ENCODE peak calls at places on chromosomes 5 and 9, in ten cellular contexts. R is Panc1; M is left ventricle myocardium inferior; O is tibial artery; F is effector memory CD4-positive, alpha-beta T cell; H is body of pancreas; G is CD8-positive, alpha-beta memory T cell; D is stomach; B is astrocyte; J is CD8-positive, alpha-beta T cell. U is an unnamed sample.

GRCh38 chr5:157212307-157212706 is 31.7 kb downstream of the ITK start:
- DNase-seq in M (no peak), G (no peak), O (no peak), R (no peak), B (no peak), D (no peak), F (no peak), H (no peak), J (no peak), U (no peak)

GRCh38 chr5:102865510-102866314 is 110.6 kb downstream of the PAM start:
- DNase-seq in D (peak; percentile 67), B (peak; percentile 86), F (no peak), R (no peak), M (peak; percentile 82), J (peak; percentile 21), O (peak; percentile 80), H (peak; percentile 58), G (peak; percentile 34), U (no peak)

GRCh38 chr5:170741801-170742200 is 41.7 kb upstream of the GABRP start:
- DNase-seq in H (no peak), D (no peak), O (no peak), B (no peak), M (no peak), F (no peak), G (no peak), R (no peak), J (no peak), U (no peak)

GRCh38 chr5:95385334-95385733 is 5.8 kb upstream of the FAM81B start:
- DNase-seq in D (no peak), O (no peak), J (no peak), B (no peak), H (no peak), R (no peak), M (no peak), G (no peak), F (no peak), U (no peak)

GRCh38 chr5:127561254-127561653 is 43.8 kb downstream of the PRRC1 start:
- DNase-seq in J (no peak), M (no peak), B (peak; percentile 82), F (no peak), G (no peak), O (no peak), R (no peak), D (no peak), H (no peak), U (no peak)

GRCh38 chr9:36881316-36882116 is 152.6 kb downstream of the PAX5 start:
- DNase-seq in F (no peak), G (no peak), D (no peak), B (no peak), J (no peak), H (no peak), M (no peak), O (no peak), R (no peak), U (no peak)

GRCh38 chr5:20030125-20030524 is 42.1 kb upstream of the CDH18 start:
- DNase-seq in M (no peak), F (no peak), H (no peak), R (no peak), B (no peak), G (no peak), J (no peak), O (no peak), D (no peak), U (no peak)

GRCh38 chr9:19938990-19939736 is 150.3 kb upstream of the SLC24A2 start:
- DNase-seq in M (no peak), R (no peak), G (no peak), F (no peak), J (no peak), O (no peak), D (no peak), B (no peak), H (no peak), U (no peak)

GRCh38 chr9:84659273-84659672 is 10.3 kb upstream of the NTRK2 start:
- DNase-seq in D (no peak), H (no peak), F (no peak), O (no peak), B (no peak), G (no peak), R (no peak), J (no peak), M (no peak), U (no peak)

GRCh38 chr5:137887831-137888230 is 1.4 kb upstream of the PKD2L2 start:
- DNase-seq in F (no peak), G (no peak), R (no peak), D (no peak), O (no peak), M (no peak), J (no peak), H (no peak), B (no peak), U (no peak)

GRCh38 chr5:150122158-150122510 is 33.5 kb downstream of the PDGFRB start:
- DNase-seq in F (no peak), O (peak; percentile 20), G (no peak), H (no peak), R (no peak), M (no peak), J (no peak), B (no peak), D (peak; percentile 49), U (no peak)

GRCh38 chr9:96160866-96161265 is 141.1 kb downstream of the HSD17B3 start:
- DNase-seq in D (no peak), F (no peak), H (no peak), G (no peak), M (no peak), O (no peak), J (no peak), B (no peak), R (no peak), U (no peak)

GRCh38 chr5:113375492-113376060 is 59.2 kb downstream of the TSSK1B start:
- DNase-seq in M (peak; percentile 21), H (no peak), F (no peak), O (no peak), J (no peak), R (no peak), G (no peak), D (no peak), B (no peak), U (no peak)

GRCh38 chr5:144103611-144104010 is 66.8 kb downstream of the YIPF5 start:
- DNase-seq in H (no peak), B (no peak), M (no peak), F (no peak), D (no peak), R (no peak), G (no peak), O (no peak), J (no peak), U (no peak)

GRCh38 chr5:154830219-154830595 is 20.2 kb downstream of the FAXDC2 start:
- DNase-seq in H (no peak), G (no peak), F (no peak), R (no peak), D (no peak), B (no peak), M (no peak), O (no peak), J (no peak), U (no peak)

GRCh38 chr9:112032009-112032408 is 135.4 kb downstream of the UGCG start:
- DNase-seq in M (no peak), R (no peak), D (no peak), J (no peak), G (no peak), H (no peak), O (no peak), F (no peak), B (no peak), U (no peak)

GRCh38 chr5:112703866-112704820 is 33.5 kb upstream of the APC start:
- DNase-seq in O (no peak), J (no peak), D (no peak), R (no peak), B (peak; percentile 89), G (no peak), H (no peak), F (no peak), M (peak; percentile 39), U (no peak)

GRCh38 chr5:178765753-178766300 is 35.4 kb upstream of the ZNF354A start:
- DNase-seq in R (no peak), J (no peak), H (no peak), F (no peak), B (no peak), O (no peak), D (peak; percentile 11), M (no peak), G (no peak), U (no peak)
- H3K9me3 ChIP-seq in R (no peaks in the 10 kb centered on the region), J (no peaks in the 10 kb centered on the region), H (no peaks in the 10 kb centered on the region), F (no peaks in the 10 kb centered on the region), B (peaks cover 8% of the 10 kb centered on the region), O (no peaks in the 10 kb centered on the region), D (peaks cover 7% of the 10 kb centered on the region), M (peaks cover 14% of the 10 kb centered on the region), G (no peaks in the 10 kb centered on the region), U (no peaks in the 10 kb centered on the region)

GRCh38 chr9:16010221-16010620 is 457.4 kb downstream of the CCDC171 start:
- DNase-seq in D (no peak), M (no peak), O (no peak), F (no peak), B (peak; percentile 75), G (no peak), J (no peak), H (no peak), R (no peak), U (no peak)
- H3K9me3 ChIP-seq in D (peaks cover under 1% of the 10 kb centered on the region), M (peaks cover 12% of the 10 kb centered on the region), O (no peaks in the 10 kb centered on the region), F (no peaks in the 10 kb centered on the region), B (no peaks in the 10 kb centered on the region), G (no peaks in the 10 kb centered on the region), J (no peaks in the 10 kb centered on the region), H (peaks cover 5% of the 10 kb centered on the region), R (no peaks in the 10 kb centered on the region), U (no peaks in the 10 kb centered on the region)

GRCh38 chr9:14618851-14619250 is 74.4 kb downstream of the ZDHHC21 start:
- DNase-seq in O (no peak), M (no peak), R (no peak), D (no peak), F (no peak), G (no peak), B (no peak), H (no peak), J (no peak), U (no peak)
- H3K9me3 ChIP-seq in O (no peaks in the 10 kb centered on the region), M (no peaks in the 10 kb centered on the region), R (no peaks in the 10 kb centered on the region), D (no peaks in the 10 kb centered on the region), F (no peaks in the 10 kb centered on the region), G (no peaks in the 10 kb centered on the region), B (no peaks in the 10 kb centered on the region), H (no peaks in the 10 kb centered on the region), J (no peaks in the 10 kb centered on the region), U (no peaks in the 10 kb centered on the region)

GRCh38 chr5:179123491-179124328 is 63.5 kb downstream of the ZNF354C start:
- DNase-seq in O (no peak), M (no peak), F (no peak), J (no peak), R (no peak), D (peak; percentile 14), H (peak; percentile 2), B (no peak), G (no peak), U (no peak)
- H3K9me3 ChIP-seq in O (no peaks in the 10 kb centered on the region), M (peaks cover 23% of the 10 kb centered on the region), F (no peaks in the 10 kb centered on the region), J (no peaks in the 10 kb centered on the region), R (no peaks in the 10 kb centered on the region), D (peaks cover 22% of the 10 kb centered on the region), H (no peaks in the 10 kb centered on the region), B (peaks cover 12% of the 10 kb centered on the region), G (no peaks in the 10 kb centered on the region), U (no peaks in the 10 kb centered on the region)

U was measured in T-helper 17 cell.